ENCODE peak calls at places on chromosomes 4 and X, in six cellular contexts. One of them, this sample, is unnamed.

GRCh38 chr4:86924805-86925204 is 10.0 kb upstream of the AFF1 start:
- DNase-seq in left lung: no peak
- DNase-seq in B cell: no peak
- DNase-seq in endothelial cell: no peak
- DNase-seq in AG09309: no peak
- DNase-seq in fibroblast of mammary gland: peak
- DNase-seq in this sample: no peak

GRCh38 chr4:78784255-78784654 is 8.1 kb downstream of the BMP2K start:
- DNase-seq in left lung: no peak
- DNase-seq in AG09309: peak
- DNase-seq in B cell: no peak
- DNase-seq in fibroblast of mammary gland: peak
- DNase-seq in endothelial cell: no peak
- DNase-seq in this sample: no peak

GRCh38 chr4:82293304-82293703 is 80.5 kb downstream of the HNRNPD start:
- DNase-seq in B cell: peak
- DNase-seq in left lung: no peak
- DNase-seq in endothelial cell: no peak
- DNase-seq in AG09309: no peak
- DNase-seq in fibroblast of mammary gland: no peak
- DNase-seq in this sample: no peak

GRCh38 chr4:38466401-38466800 is 197.6 kb upstream of the KLF3 start:
- DNase-seq in left lung: no peak
- DNase-seq in B cell: no peak
- DNase-seq in fibroblast of mammary gland: peak
- DNase-seq in endothelial cell: no peak
- DNase-seq in AG09309: no peak
- DNase-seq in this sample: no peak

GRCh38 chrX:15512401-15512965 is 11.9 kb downstream of the BMX start:
- DNase-seq in endothelial cell: no peak
- DNase-seq in AG09309: no peak
- DNase-seq in left lung: no peak
- DNase-seq in fibroblast of mammary gland: no peak
- DNase-seq in B cell: no peak
- DNase-seq in this sample: no peak

GRCh38 chrX:134909258-134909657 is 81.5 kb upstream of the SMIM10 start:
- DNase-seq in B cell: no peak
- DNase-seq in fibroblast of mammary gland: no peak
- DNase-seq in left lung: no peak
- DNase-seq in AG09309: no peak
- DNase-seq in endothelial cell: no peak
- DNase-seq in this sample: no peak

GRCh38 chr4:43242611-43243010 is 350.1 kb downstream of the GRXCR1 start:
- DNase-seq in fibroblast of mammary gland: peak
- DNase-seq in endothelial cell: no peak
- DNase-seq in left lung: no peak
- DNase-seq in AG09309: no peak
- DNase-seq in B cell: no peak
- DNase-seq in this sample: no peak

GRCh38 chrX:132086717-132087116 is 41.1 kb downstream of the FRMD7 start:
- DNase-seq in B cell: no peak
- DNase-seq in left lung: no peak
- DNase-seq in endothelial cell: no peak
- DNase-seq in fibroblast of mammary gland: peak
- DNase-seq in AG09309: no peak
- DNase-seq in this sample: no peak

GRCh38 chr4:40199999-40200880 is 3.4 kb downstream of the RHOH start:
- DNase-seq in endothelial cell: no peak
- DNase-seq in fibroblast of mammary gland: peak
- DNase-seq in AG09309: no peak
- DNase-seq in left lung: peak
- DNase-seq in B cell: peak
- DNase-seq in this sample: peak

GRCh38 chrX:2690856-2691542 is at the start of gene CD99:
- DNase-seq in left lung: peak
- DNase-seq in endothelial cell: peak
- DNase-seq in B cell: peak
- DNase-seq in fibroblast of mammary gland: peak
- DNase-seq in AG09309: no peak
- DNase-seq in this sample: peak

GRCh38 chrX:11702965-11703631 is 37.4 kb upstream of the ARHGAP6 start:
- DNase-seq in left lung: no peak
- DNase-seq in fibroblast of mammary gland: no peak
- DNase-seq in B cell: no peak
- DNase-seq in endothelial cell: no peak
- DNase-seq in AG09309: no peak
- DNase-seq in this sample: no peak

GRCh38 chrX:17617794-17618193 is 119.5 kb upstream of the SCML1 start:
- DNase-seq in endothelial cell: no peak
- DNase-seq in left lung: no peak
- DNase-seq in B cell: no peak
- DNase-seq in fibroblast of mammary gland: no peak
- DNase-seq in AG09309: no peak
- DNase-seq in this sample: no peak

GRCh38 chrX:12309040-12309732 is 170.9 kb downstream of the FRMPD4 start:
- DNase-seq in fibroblast of mammary gland: no peak
- DNase-seq in B cell: no peak
- DNase-seq in left lung: no peak
- DNase-seq in AG09309: no peak
- DNase-seq in endothelial cell: no peak
- DNase-seq in this sample: no peak

GRCh38 chr4:93760284-93760683 is 68.3 kb upstream of the ATOH1 start:
- DNase-seq in left lung: no peak
- DNase-seq in endothelial cell: no peak
- DNase-seq in B cell: no peak
- DNase-seq in AG09309: no peak
- DNase-seq in fibroblast of mammary gland: no peak
- DNase-seq in this sample: no peak

GRCh38 chrX:145848451-145848850 is 30.8 kb downstream of the SLITRK2 start:
- DNase-seq in AG09309: no peak
- DNase-seq in B cell: no peak
- DNase-seq in left lung: no peak
- DNase-seq in fibroblast of mammary gland: no peak
- DNase-seq in endothelial cell: no peak
- DNase-seq in this sample: no peak

GRCh38 chr4:147491076-147491475 is 10.2 kb downstream of the EDNRA start:
- DNase-seq in AG09309: no peak
- DNase-seq in endothelial cell: no peak
- DNase-seq in fibroblast of mammary gland: no peak
- DNase-seq in B cell: no peak
- DNase-seq in left lung: no peak
- DNase-seq in this sample: no peak

GRCh38 chr4:77501851-77502250 is 103.8 kb upstream of the CXCL13 start:
- DNase-seq in AG09309: no peak
- DNase-seq in endothelial cell: no peak
- DNase-seq in left lung: no peak
- DNase-seq in B cell: no peak
- DNase-seq in fibroblast of mammary gland: peak
- DNase-seq in this sample: no peak

GRCh38 chr4:121199742-121200561 is 35.8 kb upstream of the TNIP3 start:
- DNase-seq in B cell: no peak
- DNase-seq in fibroblast of mammary gland: no peak
- DNase-seq in endothelial cell: no peak
- DNase-seq in AG09309: no peak
- DNase-seq in left lung: no peak
- DNase-seq in this sample: no peak

GRCh38 chr4:19651481-19651880 is 600.2 kb upstream of the SLIT2 start:
- DNase-seq in left lung: no peak
- DNase-seq in AG09309: peak
- DNase-seq in fibroblast of mammary gland: peak
- DNase-seq in endothelial cell: no peak
- DNase-seq in B cell: no peak
- DNase-seq in this sample: no peak

GRCh38 chr4:15654556-15655222 is 468 bp downstream of the FBXL5 start:
- DNase-seq in fibroblast of mammary gland: peak
- DNase-seq in endothelial cell: peak
- DNase-seq in B cell: peak
- DNase-seq in left lung: peak
- DNase-seq in AG09309: no peak
- DNase-seq in this sample: peak
- TF ChIP-seq CTCF in fibroblast of mammary gland: no peak
- TF ChIP-seq CTCF in endothelial cell: no peak
- TF ChIP-seq CTCF in B cell: no peak
- TF ChIP-seq CTCF in left lung: no peak
- TF ChIP-seq CTCF in AG09309: no peak
- TF ChIP-seq CTCF in this sample: no peak

DNA sequence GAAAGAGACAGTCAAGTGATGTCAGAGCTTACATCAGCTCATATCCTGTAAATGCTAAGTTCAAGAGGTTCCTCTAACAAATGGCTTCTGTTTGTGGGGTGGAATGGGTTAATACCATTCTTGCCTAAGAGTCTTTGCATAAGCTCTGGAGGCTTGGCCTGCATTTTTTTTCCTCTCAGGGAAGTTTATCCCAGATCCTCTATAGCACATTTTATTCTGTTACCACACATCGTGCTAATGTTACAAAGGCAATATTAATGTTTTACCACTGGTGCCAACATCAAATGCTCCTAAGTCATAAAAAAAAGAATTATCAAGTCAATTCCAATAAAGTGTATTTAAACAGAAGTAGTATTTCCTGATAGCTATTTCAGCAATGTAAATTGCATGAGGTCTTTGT is 2.9 kb upstream of the ADH6 start:
- DNase-seq in B cell: no peak
- DNase-seq in fibroblast of mammary gland: peak
- DNase-seq in left lung: no peak
- DNase-seq in AG09309: no peak
- DNase-seq in endothelial cell: no peak
- DNase-seq in this sample: no peak
- TF ChIP-seq CTCF in B cell: no peak
- TF ChIP-seq CTCF in fibroblast of mammary gland: no peak
- TF ChIP-seq CTCF in left lung: no peak
- TF ChIP-seq CTCF in AG09309: no peak
- TF ChIP-seq CTCF in endothelial cell: no peak
- TF ChIP-seq CTCF in this sample: no peak

GRCh38 chr4:25088342-25088952 is 57.7 kb upstream of the LGI2 start:
- DNase-seq in left lung: no peak
- DNase-seq in endothelial cell: no peak
- DNase-seq in B cell: peak
- DNase-seq in fibroblast of mammary gland: peak
- DNase-seq in AG09309: no peak
- DNase-seq in this sample: no peak
- TF ChIP-seq CTCF in left lung: no peak
- TF ChIP-seq CTCF in endothelial cell: no peak
- TF ChIP-seq CTCF in B cell: no peak
- TF ChIP-seq CTCF in fibroblast of mammary gland: no peak
- TF ChIP-seq CTCF in AG09309: no peak
- TF ChIP-seq CTCF in this sample: no peak

DNA sequence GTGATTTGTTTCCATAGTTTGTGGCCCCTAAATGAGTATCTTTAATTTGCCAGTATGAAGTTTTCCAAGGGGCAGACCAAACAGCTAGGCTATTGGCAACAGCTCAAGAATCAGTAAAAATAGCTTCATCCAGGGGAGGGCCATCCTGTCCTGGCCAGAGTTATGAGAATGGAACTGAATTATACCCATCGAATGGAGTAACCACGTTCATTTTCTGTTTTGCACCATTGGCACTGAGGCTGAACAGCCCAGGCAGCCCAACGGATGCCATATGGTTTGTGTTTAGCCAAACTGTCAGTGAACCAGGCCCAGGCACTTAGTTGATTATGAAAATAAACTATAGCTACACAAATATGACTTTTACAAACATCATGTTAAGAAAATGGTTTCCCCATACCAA is 17.7 kb upstream of the ASB5 start:
- DNase-seq in fibroblast of mammary gland: no peak
- DNase-seq in B cell: no peak
- DNase-seq in left lung: no peak
- DNase-seq in AG09309: no peak
- DNase-seq in endothelial cell: no peak
- DNase-seq in this sample: no peak
- TF ChIP-seq CTCF in fibroblast of mammary gland: no peak
- TF ChIP-seq CTCF in B cell: no peak
- TF ChIP-seq CTCF in left lung: no peak
- TF ChIP-seq CTCF in AG09309: no peak
- TF ChIP-seq CTCF in endothelial cell: no peak
- TF ChIP-seq CTCF in this sample: no peak

DNA sequence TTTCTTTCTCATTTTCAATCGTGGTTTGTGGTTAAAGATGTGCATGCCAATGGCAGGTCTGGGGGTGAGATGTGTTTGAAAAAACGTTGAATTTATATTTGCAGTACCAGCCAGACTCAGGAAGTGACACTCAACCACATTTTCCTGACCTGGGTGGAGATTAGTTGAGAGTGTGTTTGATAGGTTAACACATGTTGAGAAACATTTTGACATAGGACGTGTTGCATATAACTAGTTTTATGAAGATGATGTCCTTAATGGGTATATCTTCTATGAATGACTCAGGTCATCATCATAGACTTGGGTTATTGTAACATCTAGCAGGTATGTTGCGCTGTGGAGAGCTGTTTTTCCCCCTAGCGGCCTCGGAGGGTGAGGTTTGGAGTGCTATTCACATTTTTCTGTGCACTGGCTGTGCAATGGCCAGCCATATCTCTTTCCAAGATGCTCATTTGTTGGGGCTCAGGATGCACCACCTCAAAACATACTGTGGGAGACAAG is 21.7 kb upstream of the CD38 start:
- DNase-seq in AG09309: no peak
- DNase-seq in endothelial cell: no peak
- DNase-seq in left lung: no peak
- DNase-seq in fibroblast of mammary gland: peak
- DNase-seq in B cell: peak
- DNase-seq in this sample: peak
- TF ChIP-seq CTCF in AG09309: no peak
- TF ChIP-seq CTCF in endothelial cell: no peak
- TF ChIP-seq CTCF in left lung: no peak
- TF ChIP-seq CTCF in fibroblast of mammary gland: no peak
- TF ChIP-seq CTCF in B cell: peak
- TF ChIP-seq CTCF in this sample: peak

DNA sequence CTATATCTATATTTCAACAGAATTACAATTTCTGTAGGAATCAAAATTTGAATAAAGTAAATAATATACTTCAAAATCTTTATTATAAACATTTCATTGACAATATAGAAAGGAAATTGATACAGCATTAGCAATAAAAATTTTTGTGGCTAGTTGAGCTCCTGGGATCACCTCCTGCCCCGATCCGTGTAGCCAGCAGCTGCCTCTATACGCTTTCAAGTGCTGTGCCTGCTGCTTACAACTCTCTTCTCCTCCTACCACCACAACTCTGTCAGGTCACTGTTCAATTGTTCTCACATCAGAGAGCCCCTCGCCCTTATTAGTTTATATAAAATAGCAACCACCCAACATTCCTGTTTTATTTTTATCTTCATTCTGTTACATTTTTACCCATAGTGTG is 27.6 kb downstream of the INPP4B start:
- DNase-seq in left lung: no peak
- DNase-seq in B cell: no peak
- DNase-seq in AG09309: no peak
- DNase-seq in endothelial cell: no peak
- DNase-seq in fibroblast of mammary gland: peak
- DNase-seq in this sample: no peak
- TF ChIP-seq CTCF in left lung: no peak
- TF ChIP-seq CTCF in B cell: no peak
- TF ChIP-seq CTCF in AG09309: no peak
- TF ChIP-seq CTCF in endothelial cell: no peak
- TF ChIP-seq CTCF in fibroblast of mammary gland: no peak
- TF ChIP-seq CTCF in this sample: no peak

This sample was measured in natural killer cell.